ENCODE peak calls at places on chromosomes 7 and 10, in five cellular contexts. M, H, C, I and A are unnamed samples.
A peak's percentile ranks its signal among the peaks of the same experiment; 100 is the strongest.

GRCh38 chr7:103446046-103446520 is at the start of gene SLC26A5:
- DNase-seq in C (no peak), M (peak; percentile 72), I (no peak), H (no peak), A (no peak)

GRCh38 chr7:96311967-96312366 is 9.9 kb downstream of the SLC25A13 start:
- DNase-seq in C (no peak), M (no peak), I (no peak), H (no peak), A (no peak)

GRCh38 chr7:158109364-158110033 is 478.1 kb downstream of the PTPRN2 start:
- DNase-seq in H (no peak), M (peak; percentile 16), C (no peak), I (peak; percentile 2), A (no peak)

GRCh38 chr10:93554760-93555432 is 11.6 kb upstream of the FFAR4 start:
- DNase-seq in H (peak; percentile 15), C (no peak), M (peak; percentile 62), I (peak; percentile 63), A (no peak)

GRCh38 chr7:150748402-150748801 is 11.2 kb downstream of the GIMAP5 start:
- DNase-seq in M (no peak), C (no peak), I (no peak), H (no peak), A (no peak)

GRCh38 chr10:112361951-112362770 is 11.8 kb upstream of the ACSL5 start:
- DNase-seq in I (no peak), M (no peak), C (no peak), H (peak; percentile 62), A (no peak)

GRCh38 chr7:91228327-91228726 is 35.9 kb upstream of the FZD1 start:
- DNase-seq in M (no peak), C (no peak), I (no peak), H (no peak), A (no peak)

GRCh38 chr10:12946372-12946771 is 55.1 kb downstream of the CCDC3 start:
- DNase-seq in C (no peak), M (no peak), I (peak; percentile 2), H (no peak), A (no peak)

GRCh38 chr10:69287181-69287580 is 8.9 kb downstream of the HK1 start:
- DNase-seq in C (no peak), I (no peak), M (no peak), H (no peak), A (no peak)

GRCh38 chr7:88851220-88851619 is 55.7 kb upstream of the TEX47 start:
- DNase-seq in H (no peak), M (no peak), C (no peak), I (no peak), A (no peak)

GRCh38 chr7:81645435-81645834 is 124.4 kb downstream of the HGF start:
- DNase-seq in M (peak; percentile 75), H (no peak), C (no peak), I (no peak), A (no peak)

GRCh38 chr7:73397936-73398335 is 35.6 kb upstream of the FZD9 start:
- DNase-seq in H (no peak), C (no peak), M (no peak), I (no peak), A (no peak)

GRCh38 chr10:60894816-60895215 is 49.2 kb downstream of the RHOBTB1 start:
- DNase-seq in I (no peak), H (no peak), M (no peak), C (no peak), A (no peak)

GRCh38 chr7:129890090-129890489 is 62.7 kb downstream of the UBE2H start:
- DNase-seq in C (no peak), I (no peak), M (no peak), H (no peak), A (no peak)

GRCh38 chr7:44738031-44738730 is 10.5 kb upstream of the ZMIZ2 start:
- DNase-seq in C (no peak), M (no peak), I (no peak), H (no peak), A (no peak)

GRCh38 chr10:126521354-126521753 is 133.1 kb upstream of the ADAM12 start:
- DNase-seq in C (no peak), H (no peak), I (no peak), M (no peak), A (no peak)

GRCh38 chr10:108904163-108904878 is 1019.0 kb downstream of the XPNPEP1 start:
- DNase-seq in H (no peak), M (no peak), I (no peak), C (no peak), A (no peak)

GRCh38 chr10:68697106-68697505 is 23.9 kb upstream of the CCAR1 start:
- DNase-seq in H (no peak), I (no peak), M (no peak), C (no peak), A (no peak)

GRCh38 chr7:74475987-74476350 is 22.3 kb downstream of the GTF2IRD1 start:
- DNase-seq in M (peak; percentile 75), C (no peak), I (no peak), H (no peak), A (no peak)

GRCh38 chr7:31957090-31957720 is 113.0 kb downstream of the PDE1C start:
- DNase-seq in H (no peak), I (no peak), M (no peak), C (no peak), A (no peak)

GRCh38 chr10:59588791-59589190 is 120.9 kb downstream of the SLC16A9 start:
- DNase-seq in M (no peak), H (no peak), I (no peak), C (no peak), A (no peak)

GRCh38 chr7:134480730-134481129 is 21.8 kb upstream of the AKR1B1 start:
- DNase-seq in M (peak; percentile 22), H (no peak), C (no peak), I (no peak), A (no peak)

GRCh38 chr10:78757542-78757941 is 311.2 kb upstream of the ZMIZ1 start:
- DNase-seq in H (no peak), I (no peak), M (no peak), C (no peak), A (no peak)

GRCh38 chr7:22319424-22320403 is 37.2 kb downstream of the RAPGEF5 start:
- DNase-seq in C (no peak), M (no peak), I (no peak), H (no peak), A (no peak)